ENCODE peak calls at places on chromosomes 4 and X, in six cellular contexts. One of them, this sample, is unnamed.

GRCh38 chrX:150692837-150693781 is at the start of gene MTMR1:
- DNase-seq in astrocyte: no peak
- DNase-seq in fibroblast of lung: no peak
- DNase-seq in AG09319: no peak
- DNase-seq in GM12864: no peak
- DNase-seq in WERI-Rb-1: peak; percentile 63
- DNase-seq in this sample: peak; percentile 52

GRCh38 chr4:6470502-6471302 is 1.7 kb downstream of the PPP2R2C start:
- DNase-seq in astrocyte: peak; percentile 20
- DNase-seq in fibroblast of lung: peak; percentile 26
- DNase-seq in AG09319: no peak
- DNase-seq in GM12864: no peak
- DNase-seq in WERI-Rb-1: no peak
- DNase-seq in this sample: peak; percentile 19

GRCh38 chr4:114057746-114058145 is 78.3 kb upstream of the ARSJ start:
- DNase-seq in astrocyte: no peak
- DNase-seq in fibroblast of lung: no peak
- DNase-seq in AG09319: no peak
- DNase-seq in GM12864: no peak
- DNase-seq in WERI-Rb-1: no peak
- DNase-seq in this sample: no peak

GRCh38 chrX:34578237-34578636 is 78.8 kb downstream of the TMEM47 start:
- DNase-seq in astrocyte: peak; percentile 14
- DNase-seq in fibroblast of lung: peak; percentile 68
- DNase-seq in AG09319: peak; percentile 15
- DNase-seq in GM12864: no peak
- DNase-seq in WERI-Rb-1: no peak
- DNase-seq in this sample: peak; percentile 41

GRCh38 chr4:6474705-6475457 is 2.5 kb upstream of the PPP2R2C start:
- DNase-seq in astrocyte: no peak
- DNase-seq in fibroblast of lung: no peak
- DNase-seq in AG09319: no peak
- DNase-seq in GM12864: no peak
- DNase-seq in WERI-Rb-1: no peak
- DNase-seq in this sample: no peak

GRCh38 chr4:140742838-140743193 is 13.4 kb downstream of the TBC1D9 start:
- DNase-seq in astrocyte: no peak
- DNase-seq in fibroblast of lung: no peak
- DNase-seq in AG09319: no peak
- DNase-seq in GM12864: no peak
- DNase-seq in WERI-Rb-1: no peak
- DNase-seq in this sample: no peak

GRCh38 chr4:17165256-17165655 is 266.8 kb upstream of the LDB2 start:
- DNase-seq in astrocyte: no peak
- DNase-seq in fibroblast of lung: no peak
- DNase-seq in AG09319: no peak
- DNase-seq in GM12864: no peak
- DNase-seq in WERI-Rb-1: no peak
- DNase-seq in this sample: no peak

GRCh38 chr4:6749340-6750171 is 33.0 kb upstream of the KIAA0232 start:
- DNase-seq in astrocyte: peak; percentile 33
- DNase-seq in fibroblast of lung: peak; percentile 53
- DNase-seq in AG09319: no peak
- DNase-seq in GM12864: no peak
- DNase-seq in WERI-Rb-1: no peak
- DNase-seq in this sample: peak; percentile 82

GRCh38 chr4:175776217-175776616 is 35.8 kb downstream of the GPM6A start:
- DNase-seq in astrocyte: peak; percentile 36
- DNase-seq in fibroblast of lung: no peak
- DNase-seq in AG09319: no peak
- DNase-seq in GM12864: no peak
- DNase-seq in WERI-Rb-1: no peak
- DNase-seq in this sample: no peak

GRCh38 chr4:41509411-41510008 is 28.4 kb upstream of the LIMCH1 start:
- DNase-seq in astrocyte: no peak
- DNase-seq in fibroblast of lung: no peak
- DNase-seq in AG09319: no peak
- DNase-seq in GM12864: no peak
- DNase-seq in WERI-Rb-1: peak; percentile 9
- DNase-seq in this sample: no peak

GRCh38 chrX:149275836-149276235 is 229.3 kb downstream of the IDS start:
- DNase-seq in astrocyte: no peak
- DNase-seq in fibroblast of lung: no peak
- DNase-seq in AG09319: no peak
- DNase-seq in GM12864: no peak
- DNase-seq in WERI-Rb-1: no peak
- DNase-seq in this sample: peak; percentile 41

GRCh38 chr4:152545088-152545487 is 9.2 kb upstream of the FBXW7 start:
- DNase-seq in astrocyte: no peak
- DNase-seq in fibroblast of lung: no peak
- DNase-seq in AG09319: no peak
- DNase-seq in GM12864: no peak
- DNase-seq in WERI-Rb-1: no peak
- DNase-seq in this sample: no peak

GRCh38 chr4:6668391-6668790 is 25.3 kb upstream of the S100P start:
- DNase-seq in astrocyte: peak; percentile 93
- DNase-seq in fibroblast of lung: no peak
- DNase-seq in AG09319: no peak
- DNase-seq in GM12864: no peak
- DNase-seq in WERI-Rb-1: no peak
- DNase-seq in this sample: no peak

GRCh38 chrX:8067754-8068469 is 103.2 kb downstream of the VCX2 start:
- DNase-seq in astrocyte: peak; percentile 76
- DNase-seq in fibroblast of lung: peak; percentile 87
- DNase-seq in AG09319: no peak
- DNase-seq in GM12864: no peak
- DNase-seq in WERI-Rb-1: peak; percentile 21
- DNase-seq in this sample: no peak

GRCh38 chrX:154350429-154351182 is 23.8 kb downstream of the FLNA start:
- DNase-seq in astrocyte: no peak
- DNase-seq in fibroblast of lung: no peak
- DNase-seq in AG09319: no peak
- DNase-seq in GM12864: no peak
- DNase-seq in WERI-Rb-1: no peak
- DNase-seq in this sample: no peak

GRCh38 chrX:6149231-6149870 is 79.3 kb downstream of the NLGN4X start:
- DNase-seq in astrocyte: peak; percentile 43
- DNase-seq in fibroblast of lung: no peak
- DNase-seq in AG09319: no peak
- DNase-seq in GM12864: no peak
- DNase-seq in WERI-Rb-1: no peak
- DNase-seq in this sample: peak; percentile 17

GRCh38 chrX:16559206-16559619 is 90.7 kb upstream of the S100G start:
- DNase-seq in astrocyte: peak; percentile 15
- DNase-seq in fibroblast of lung: peak; percentile 71
- DNase-seq in AG09319: peak; percentile 52
- DNase-seq in GM12864: no peak
- DNase-seq in WERI-Rb-1: no peak
- DNase-seq in this sample: peak; percentile 53

GRCh38 chr4:2954358-2955185 is 8.6 kb downstream of the NOP14 start:
- DNase-seq in astrocyte: no peak
- DNase-seq in fibroblast of lung: no peak
- DNase-seq in AG09319: no peak
- DNase-seq in GM12864: peak; percentile 66
- DNase-seq in WERI-Rb-1: peak; percentile 74
- DNase-seq in this sample: no peak

GRCh38 chr4:123785515-123785914 is 388.9 kb downstream of the SPRY1 start:
- DNase-seq in astrocyte: peak; percentile 99
- DNase-seq in fibroblast of lung: peak; percentile 88
- DNase-seq in AG09319: peak; percentile 60
- DNase-seq in GM12864: no peak
- DNase-seq in WERI-Rb-1: no peak
- DNase-seq in this sample: peak; percentile 95

GRCh38 chr4:101527186-101527585 is 179.9 kb upstream of the PPP3CA start:
- DNase-seq in astrocyte: peak; percentile 15
- DNase-seq in fibroblast of lung: no peak
- DNase-seq in AG09319: no peak
- DNase-seq in GM12864: peak; percentile 10
- DNase-seq in WERI-Rb-1: no peak
- DNase-seq in this sample: no peak

GRCh38 chr4:61243962-61244361 is 43.8 kb downstream of the ADGRL3 start:
- DNase-seq in astrocyte: no peak
- DNase-seq in fibroblast of lung: no peak
- DNase-seq in AG09319: no peak
- DNase-seq in GM12864: no peak
- DNase-seq in WERI-Rb-1: no peak
- DNase-seq in this sample: no peak

GRCh38 chr4:61239250-61239649 is 39.1 kb downstream of the ADGRL3 start:
- DNase-seq in astrocyte: no peak
- DNase-seq in fibroblast of lung: no peak
- DNase-seq in AG09319: no peak
- DNase-seq in GM12864: no peak
- DNase-seq in WERI-Rb-1: no peak
- DNase-seq in this sample: no peak
- TF ChIP-seq CTCF in astrocyte: no peak
- TF ChIP-seq CTCF in fibroblast of lung: no peak
- TF ChIP-seq CTCF in AG09319: no peak
- TF ChIP-seq CTCF in GM12864: no peak
- TF ChIP-seq CTCF in WERI-Rb-1: no peak
- TF ChIP-seq CTCF in this sample: no peak

GRCh38 chr4:168812806-168813205 is 197.2 kb downstream of the CBR4 start:
- DNase-seq in astrocyte: peak; percentile 61
- DNase-seq in fibroblast of lung: no peak
- DNase-seq in AG09319: no peak
- DNase-seq in GM12864: no peak
- DNase-seq in WERI-Rb-1: no peak
- DNase-seq in this sample: no peak

GRCh38 chr4:168811793-168812651 is 198.0 kb downstream of the CBR4 start:
- DNase-seq in astrocyte: peak; percentile 85
- DNase-seq in fibroblast of lung: peak; percentile 73
- DNase-seq in AG09319: no peak
- DNase-seq in GM12864: no peak
- DNase-seq in WERI-Rb-1: no peak
- DNase-seq in this sample: peak; percentile 71

GRCh38 chr4:168811207-168811606 is 198.8 kb downstream of the CBR4 start:
- DNase-seq in astrocyte: no peak
- DNase-seq in fibroblast of lung: no peak
- DNase-seq in AG09319: no peak
- DNase-seq in GM12864: no peak
- DNase-seq in WERI-Rb-1: no peak
- DNase-seq in this sample: no peak

GRCh38 chr4:168817418-168817817 is 192.6 kb downstream of the CBR4 start:
- DNase-seq in astrocyte: no peak
- DNase-seq in fibroblast of lung: peak; percentile 50
- DNase-seq in AG09319: no peak
- DNase-seq in GM12864: no peak
- DNase-seq in WERI-Rb-1: no peak
- DNase-seq in this sample: no peak

GRCh38 chr4:168815373-168816345 is 194.4 kb downstream of the CBR4 start:
- DNase-seq in astrocyte: peak; percentile 82
- DNase-seq in fibroblast of lung: peak; percentile 95
- DNase-seq in AG09319: peak; percentile 72
- DNase-seq in GM12864: no peak
- DNase-seq in WERI-Rb-1: no peak
- DNase-seq in this sample: peak; percentile 54
- TF ChIP-seq CTCF in astrocyte: no peak
- TF ChIP-seq CTCF in fibroblast of lung: no peak
- TF ChIP-seq CTCF in AG09319: no peak
- TF ChIP-seq CTCF in GM12864: no peak
- TF ChIP-seq CTCF in WERI-Rb-1: no peak
- TF ChIP-seq CTCF in this sample: no peak

GRCh38 chrX:108264376-108264775 is 172.8 kb downstream of the ATG4A start:
- DNase-seq in astrocyte: no peak
- DNase-seq in fibroblast of lung: no peak
- DNase-seq in AG09319: no peak
- DNase-seq in GM12864: no peak
- DNase-seq in WERI-Rb-1: no peak
- DNase-seq in this sample: no peak
- TF ChIP-seq CTCF in astrocyte: no peak
- TF ChIP-seq CTCF in fibroblast of lung: no peak
- TF ChIP-seq CTCF in AG09319: no peak
- TF ChIP-seq CTCF in GM12864: no peak
- TF ChIP-seq CTCF in WERI-Rb-1: no peak
- TF ChIP-seq CTCF in this sample: no peak

DNA sequence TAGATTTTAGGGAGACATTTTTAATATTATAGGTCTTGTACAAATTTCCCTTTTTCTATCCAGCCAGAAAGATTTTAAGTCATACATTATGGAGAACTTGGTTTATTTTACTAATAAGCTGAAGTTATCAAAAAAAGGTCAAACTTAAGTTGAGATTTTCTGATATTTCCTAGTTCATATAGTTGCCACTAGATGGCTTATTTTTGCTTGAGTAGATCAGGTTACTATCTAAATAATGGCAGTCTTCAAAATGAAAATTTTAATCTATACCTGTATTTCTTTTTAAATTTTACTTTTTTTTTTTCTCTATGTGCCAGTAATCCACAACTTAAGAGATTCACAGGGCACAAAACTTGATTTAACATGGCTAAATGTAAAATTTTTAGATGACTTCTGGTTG is 52.3 kb downstream of the USP9X start:
- DNase-seq in astrocyte: no peak
- DNase-seq in fibroblast of lung: peak; percentile 20
- DNase-seq in AG09319: no peak
- DNase-seq in GM12864: no peak
- DNase-seq in WERI-Rb-1: no peak
- DNase-seq in this sample: no peak
- TF ChIP-seq CTCF in astrocyte: peak; percentile 20
- TF ChIP-seq CTCF in fibroblast of lung: peak; percentile 30
- TF ChIP-seq CTCF in AG09319: peak; percentile 53
- TF ChIP-seq CTCF in GM12864: peak; percentile 22
- TF ChIP-seq CTCF in WERI-Rb-1: no peak
- TF ChIP-seq CTCF in this sample: no peak

DNA sequence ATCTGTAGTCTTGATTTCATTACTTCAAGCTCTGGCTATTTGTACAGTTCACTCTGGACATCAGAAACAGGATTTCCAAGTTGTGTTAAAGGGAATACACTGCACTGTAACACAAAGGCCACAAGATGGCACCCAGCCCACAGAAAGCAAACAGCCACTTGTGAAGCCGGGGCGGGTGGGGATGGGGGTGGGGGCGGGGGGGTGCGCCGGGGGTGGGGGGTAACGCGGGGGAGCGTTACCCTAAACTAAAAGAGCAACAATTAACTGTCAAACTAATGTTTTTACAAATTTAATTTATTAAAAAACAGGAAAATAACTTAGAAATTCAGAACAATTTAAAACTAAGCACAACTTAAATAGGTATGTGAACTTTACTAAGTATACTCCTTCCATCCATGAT is 27.3 kb downstream of the PRDX4 start:
- DNase-seq in astrocyte: peak; percentile 19
- DNase-seq in fibroblast of lung: peak; percentile 62
- DNase-seq in AG09319: peak; percentile 4
- DNase-seq in GM12864: peak; percentile 8
- DNase-seq in WERI-Rb-1: peak; percentile 37
- DNase-seq in this sample: peak; percentile 18
- TF ChIP-seq CTCF in astrocyte: peak; percentile 34
- TF ChIP-seq CTCF in fibroblast of lung: peak; percentile 47
- TF ChIP-seq CTCF in AG09319: peak; percentile 60
- TF ChIP-seq CTCF in GM12864: peak; percentile 54
- TF ChIP-seq CTCF in WERI-Rb-1: peak; percentile 68
- TF ChIP-seq CTCF in this sample: peak; percentile 24

DNA sequence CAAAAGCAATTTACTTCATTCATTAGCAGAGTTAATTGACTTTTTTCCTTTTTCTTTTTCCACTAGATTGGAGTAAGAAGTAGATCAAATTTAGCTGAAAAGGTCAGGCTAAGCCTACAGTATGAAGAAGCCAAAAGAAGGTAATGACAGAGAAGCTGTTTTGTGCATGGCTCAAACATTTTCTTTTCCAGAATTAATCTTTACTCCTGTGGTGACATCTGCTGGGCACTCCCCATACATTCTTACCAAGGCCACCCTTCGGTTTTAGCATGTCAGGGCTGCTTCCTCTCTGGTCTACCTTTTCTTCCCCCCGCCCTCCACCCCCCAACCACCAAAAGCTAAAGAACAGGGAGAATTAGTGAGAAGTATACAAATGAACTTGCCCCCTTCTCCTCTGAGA is 70.2 kb downstream of the CLDN22 start:
- DNase-seq in astrocyte: peak; percentile 17
- DNase-seq in fibroblast of lung: peak; percentile 58
- DNase-seq in AG09319: no peak
- DNase-seq in GM12864: no peak
- DNase-seq in WERI-Rb-1: peak; percentile 57
- DNase-seq in this sample: peak; percentile 29
- TF ChIP-seq CTCF in astrocyte: peak; percentile 32
- TF ChIP-seq CTCF in fibroblast of lung: peak; percentile 49
- TF ChIP-seq CTCF in AG09319: peak; percentile 41
- TF ChIP-seq CTCF in GM12864: peak; percentile 25
- TF ChIP-seq CTCF in WERI-Rb-1: peak; percentile 71
- TF ChIP-seq CTCF in this sample: peak; percentile 28